ENCODE peak calls at places on chromosomes 3 and 15, in five cellular contexts. V is PC-3, Q is NB4, U is A673, R is omental fat pad. C is an unnamed sample.

GRCh38 chr3:138781012-138781470 is 53.7 kb downstream of the PIK3CB start:
- DNase-seq in R (no peak), U (no peak), Q (no peak), V (no peak), C (no peak)

GRCh38 chr3:197216169-197216860 is 82.1 kb downstream of the DLG1 start:
- DNase-seq in Q (no peak), V (peak), U (no peak), R (no peak), C (peak)

GRCh38 chr3:53688989-53689388 is 157.2 kb downstream of the CHDH start:
- DNase-seq in Q (no peak), R (no peak), V (no peak), U (no peak), C (no peak)

GRCh38 chr3:14329116-14329830 is 73.1 kb upstream of the SLC6A6 start:
- DNase-seq in V (peak), U (peak), Q (peak), R (no peak), C (peak)

GRCh38 chr15:55741592-55742497 is 1.1 kb downstream of the PRTG start:
- DNase-seq in R (no peak), Q (no peak), V (peak), U (peak), C (peak)

GRCh38 chr3:49098910-49099630 is 5.2 kb upstream of the QRICH1 start:
- DNase-seq in U (no peak), V (no peak), Q (no peak), R (no peak), C (no peak)

GRCh38 chr3:195616681-195617080 is 32.9 kb upstream of the APOD start:
- DNase-seq in U (no peak), V (no peak), Q (no peak), R (no peak), C (no peak)

GRCh38 chr3:147393261-147393964 is 12.9 kb downstream of the ZIC4 start:
- DNase-seq in R (no peak), V (no peak), Q (no peak), U (no peak), C (no peak)

GRCh38 chr3:43394071-43394501 is 107.7 kb downstream of the SNRK start:
- DNase-seq in Q (no peak), R (no peak), V (peak), U (no peak), C (no peak)

GRCh38 chr15:60529332-60529731 is 50.4 kb upstream of the ICE2 start:
- DNase-seq in V (peak), Q (no peak), R (no peak), U (no peak), C (no peak)

GRCh38 chr15:51366911-51367310 is 25.5 kb downstream of the GLDN start:
- DNase-seq in Q (no peak), R (no peak), V (peak), U (no peak), C (peak)

GRCh38 chr3:154324919-154325318 is 632 bp upstream of the DHX36 start:
- DNase-seq in U (no peak), R (no peak), Q (peak), V (no peak), C (peak)

GRCh38 chr3:70815817-70816216 is 503.4 kb upstream of the MDFIC2 start:
- DNase-seq in R (no peak), Q (no peak), U (no peak), V (peak), C (peak)

DNA sequence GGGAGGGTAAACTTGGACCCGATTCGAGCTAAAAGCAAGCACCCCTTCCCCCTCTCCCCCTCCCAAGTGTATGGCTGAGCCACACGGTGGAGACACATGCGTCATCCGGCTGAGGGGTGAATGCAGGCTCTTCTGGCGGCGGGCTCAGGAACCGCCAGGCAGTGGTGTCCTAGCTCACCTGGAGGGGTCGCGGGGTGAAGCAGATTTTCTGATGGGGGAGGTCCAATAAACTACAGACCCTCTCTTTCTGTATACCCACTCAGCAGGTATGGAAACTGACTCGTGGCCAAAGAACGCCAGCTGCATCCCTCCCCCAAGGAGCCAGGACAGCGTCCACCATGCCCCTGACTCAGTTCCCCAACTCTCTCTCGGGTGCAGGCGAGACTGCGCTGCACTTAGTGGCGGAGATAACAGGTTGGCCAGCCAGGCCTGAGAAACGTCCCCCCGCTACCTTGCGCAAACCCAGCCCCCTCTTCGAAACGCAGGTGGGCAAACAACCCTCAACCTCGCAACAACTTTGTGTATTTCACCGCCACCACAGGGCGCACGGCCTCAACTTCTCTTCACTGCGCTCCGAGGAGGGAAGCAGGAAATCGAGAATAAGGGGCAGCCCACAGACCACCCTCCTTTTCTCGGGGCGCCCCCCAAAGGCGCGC is 1.3 kb downstream of the MAGI1 start:
- DNase-seq in R (no peak), Q (no peak), V (peak), U (peak), C (peak)
- TF ChIP-seq CTCF in R (no peak), Q (no peak), V (no peak), U (peak), C (no peak)

GRCh38 chr3:93973160-93974126 is at the start of gene PROS1:
- DNase-seq in V (peak), U (peak), R (peak), Q (peak), C (peak)
- TF ChIP-seq CTCF in V (peak), U (peak), R (no peak), Q (no peak), C (no peak)

DNA sequence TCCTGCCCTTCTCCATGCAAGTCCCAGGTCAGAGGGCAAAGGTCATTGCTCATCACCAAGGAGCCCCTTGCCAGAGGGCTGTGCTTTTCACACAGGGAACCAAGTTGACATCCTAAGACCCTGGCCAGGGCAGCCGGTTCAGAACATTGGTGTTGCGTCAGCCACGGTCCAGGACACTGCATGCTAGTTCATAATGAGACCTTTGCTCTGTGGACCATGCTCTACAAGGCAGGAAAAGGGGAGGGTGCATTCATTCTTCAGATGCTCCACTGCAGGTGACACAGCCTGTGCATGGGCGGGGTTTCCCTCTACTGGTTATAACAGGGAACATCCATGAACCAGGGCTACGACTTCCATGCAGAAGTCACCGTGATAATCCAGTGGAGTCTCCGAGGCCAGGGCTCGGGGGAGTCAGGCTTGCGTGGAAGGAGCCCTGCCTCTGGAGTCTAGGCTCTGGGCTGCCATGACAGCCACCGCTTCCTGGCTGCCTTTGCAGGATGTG is 81.6 kb downstream of the OCA2 start:
- DNase-seq in Q (peak), R (no peak), U (no peak), V (peak), C (no peak)
- TF ChIP-seq CTCF in Q (peak), R (no peak), U (no peak), V (peak), C (no peak)

GRCh38 chr3:65026151-65026550 is 338.4 kb upstream of the ADAMTS9 start:
- DNase-seq in V (no peak), Q (no peak), R (no peak), U (no peak), C (peak)
- TF ChIP-seq CTCF in V (no peak), Q (no peak), R (no peak), U (no peak), C (no peak)

GRCh38 chr15:99729920-99730319 is 3.3 kb downstream of the LYSMD4 start:
- DNase-seq in V (peak), U (peak), Q (peak), R (no peak), C (peak)
- TF ChIP-seq CTCF in V (peak), U (peak), Q (peak), R (no peak), C (peak)

GRCh38 chr3:128326051-128326823 is 140.5 kb downstream of the DNAJB8 start:
- DNase-seq in R (no peak), Q (no peak), V (no peak), U (no peak), C (no peak)
- TF ChIP-seq CTCF in R (no peak), Q (no peak), V (no peak), U (no peak), C (no peak)

C was measured in MCF 10A.